ENCODE peak calls at places on chromosomes 16 and 17, in nine cellular contexts. T is left cardiac atrium; D is hypothalamus; E is PC-9; Z is CD8-positive, alpha-beta T cell; M is kidney epithelial cell; C is HS-27A; F is NCI-H774; H is fibroblast of lung. B is an unnamed sample.

GRCh38 chr17:16283705-16284104 is 66.7 kb downstream of the PIGL start:
- DNase-seq in T (no peak), D (no peak), E (no peak), Z (no peak), M (no peak), C (no peak), F (no peak), H (peak; percentile 77), B (peak; percentile 78)

GRCh38 chr16:69273009-69273408 is 38.1 kb upstream of the VPS4A start:
- DNase-seq in T (no peak), D (no peak), E (no peak), Z (no peak), M (no peak), C (peak; percentile 33), F (no peak), H (peak; percentile 92), B (peak; percentile 42)

GRCh38 chr16:3013998-3014690 is 1.4 kb downstream of the CLDN9 start:
- DNase-seq in T (no peak), D (no peak), E (no peak), Z (no peak), M (no peak), C (no peak), F (no peak), H (no peak), B (no peak)

GRCh38 chr17:60154616-60155426 is 5.0 kb downstream of the CA4 start:
- DNase-seq in T (no peak), D (no peak), E (no peak), Z (no peak), M (no peak), C (no peak), F (no peak), H (peak; percentile 69), B (no peak)

GRCh38 chr17:64626827-64627226 is 35.3 kb downstream of the SMURF2 start:
- DNase-seq in T (no peak), D (no peak), E (no peak), Z (no peak), M (no peak), C (no peak), F (no peak), H (no peak), B (no peak)

GRCh38 chr16:57620316-57621231 is 7.9 kb upstream of the ADGRG1 start:
- DNase-seq in T (peak; percentile 18), D (no peak), E (peak; percentile 87), Z (no peak), M (no peak), C (no peak), F (no peak), H (no peak), B (no peak)

GRCh38 chr16:79943738-79944137 is 343.2 kb upstream of the MAF start:
- DNase-seq in T (no peak), D (no peak), E (no peak), Z (no peak), M (no peak), C (no peak), F (no peak), H (no peak), B (no peak)

GRCh38 chr17:42997390-42997983 is 732 bp upstream of the RPL27 start:
- DNase-seq in T (no peak), D (no peak), E (no peak), Z (no peak), M (no peak), C (no peak), F (peak; percentile 48), H (no peak), B (no peak)

GRCh38 chr17:8894673-8895578 is 27.5 kb upstream of the PIK3R6 start:
- DNase-seq in T (peak; percentile 43), D (no peak), E (no peak), Z (peak; percentile 52), M (no peak), C (no peak), F (peak; percentile 34), H (peak; percentile 73), B (peak; percentile 52)

GRCh38 chr17:83015511-83015910 is 63.9 kb upstream of the METRNL start:
- DNase-seq in T (no peak), D (no peak), E (no peak), Z (no peak), M (no peak), C (no peak), F (no peak), H (no peak), B (no peak)